ENCODE peak calls at places on chromosome 10, in eight cellular contexts. R, S, V, L, E, Y, W and X are unnamed samples.

GRCh38 chr10:9342865-9343450 is 1288.5 kb downstream of the GATA3 start:
- DNase-seq in L (no peak), W (no peak), E (no peak), V (peak), Y (peak), R (peak), S (peak), X (no peak)

GRCh38 chr10:131081386-131081785 is 230.1 kb downstream of the TCERG1L start:
- DNase-seq in W (no peak), Y (no peak), R (no peak), E (no peak), V (no peak), S (no peak), L (no peak), X (no peak)

GRCh38 chr10:71694039-71694471 is 25.5 kb downstream of the C10orf105 start:
- DNase-seq in R (no peak), S (no peak), V (no peak), W (no peak), L (no peak), E (no peak), Y (no peak), X (no peak)

GRCh38 chr10:34538291-34538829 is 276.7 kb downstream of the PARD3 start:
- DNase-seq in W (peak), E (no peak), R (no peak), Y (no peak), V (no peak), L (no peak), S (peak), X (no peak)

GRCh38 chr10:5596611-5597341 is 69.6 kb downstream of the ASB13 start:
- DNase-seq in L (no peak), Y (no peak), V (no peak), E (no peak), W (no peak), S (no peak), R (no peak), X (no peak)

GRCh38 chr10:67284589-67284988 is 358.8 kb downstream of the LRRTM3 start:
- DNase-seq in Y (no peak), E (no peak), S (no peak), L (no peak), W (no peak), R (no peak), V (no peak), X (no peak)

GRCh38 chr10:112732277-112732891 is 217.7 kb upstream of the TCF7L2 start:
- DNase-seq in L (no peak), E (no peak), V (no peak), Y (peak), R (no peak), W (no peak), S (peak), X (no peak)

GRCh38 chr10:28714401-28715053 is 37.2 kb downstream of the BAMBI start:
- DNase-seq in R (no peak), L (no peak), V (no peak), W (no peak), E (no peak), Y (no peak), S (no peak), X (no peak)

GRCh38 chr10:31143331-31143935 is 111.8 kb upstream of the ZNF438 start:
- DNase-seq in V (no peak), Y (no peak), R (no peak), S (no peak), W (no peak), E (no peak), L (no peak), X (no peak)

GRCh38 chr10:48400129-48400849 is 93.8 kb downstream of the MAPK8 start:
- DNase-seq in Y (peak), L (no peak), V (peak), W (no peak), S (peak), E (no peak), R (no peak), X (no peak)

GRCh38 chr10:43055991-43056567 is 20.8 kb upstream of the RET start:
- DNase-seq in E (no peak), Y (no peak), R (no peak), L (no peak), W (no peak), S (no peak), V (no peak), X (no peak)

GRCh38 chr10:129658673-129659072 is 191.6 kb downstream of the MGMT start:
- DNase-seq in E (peak), Y (no peak), R (no peak), W (no peak), S (peak), L (no peak), V (no peak), X (peak)

GRCh38 chr10:133012573-133013359 is 70.4 kb upstream of the CFAP46 start:
- DNase-seq in R (no peak), E (peak), L (no peak), Y (no peak), S (no peak), W (no peak), V (no peak), X (no peak)

GRCh38 chr10:13717936-13718772 is 131.4 kb downstream of the PRPF18 start:
- DNase-seq in S (peak), L (peak), Y (peak), V (peak), E (no peak), W (no peak), R (peak), X (no peak)

GRCh38 chr10:79375321-79376077 is 28.2 kb downstream of the PPIF start:
- DNase-seq in S (peak), E (no peak), W (no peak), V (peak), Y (peak), R (no peak), L (no peak), X (no peak)

GRCh38 chr10:36172574-36172973 is 530.5 kb upstream of the FZD8 start:
- DNase-seq in W (no peak), S (peak), L (no peak), R (no peak), Y (peak), V (peak), E (no peak), X (no peak)

GRCh38 chr10:110591760-110592159 is 24.3 kb downstream of the SMC3 start:
- DNase-seq in L (no peak), E (no peak), W (no peak), S (no peak), R (no peak), V (no peak), Y (no peak), X (no peak)

GRCh38 chr10:120085386-120085785 is 192.9 kb downstream of the SEC23IP start:
- DNase-seq in V (no peak), Y (no peak), S (no peak), E (no peak), L (no peak), W (no peak), R (no peak), X (no peak)

GRCh38 chr10:58756126-58756525 is 243.5 kb downstream of the BICC1 start:
- DNase-seq in V (peak), S (peak), L (no peak), W (no peak), R (no peak), Y (peak), E (no peak), X (no peak)

GRCh38 chr10:13728898-13729535 is 142.3 kb downstream of the PRPF18 start:
- DNase-seq in R (no peak), E (no peak), W (no peak), L (no peak), S (no peak), Y (no peak), V (no peak), X (no peak)

GRCh38 chr10:74913321-74913980 is 87.1 kb downstream of the KAT6B start:
- DNase-seq in R (no peak), Y (no peak), V (no peak), L (no peak), E (no peak), W (no peak), S (no peak), X (no peak)

GRCh38 chr10:75233444-75234016 is 2.2 kb downstream of the COMTD1 start:
- DNase-seq in Y (no peak), W (no peak), S (no peak), V (no peak), L (no peak), R (no peak), E (no peak), X (no peak)

GRCh38 chr10:71006497-71006896 is 118.1 kb upstream of the PCBD1 start:
- DNase-seq in V (no peak), Y (no peak), R (no peak), E (no peak), W (no peak), S (no peak), L (no peak), X (no peak)

GRCh38 chr10:119401671-119402395 is 140.7 kb downstream of the RGS10 start:
- DNase-seq in E (peak), W (peak), V (peak), Y (peak), R (no peak), S (peak), L (no peak), X (no peak)

GRCh38 chr10:128324058-128324457 is 197.8 kb upstream of the MKI67 start:
- DNase-seq in L (no peak), R (no peak), V (no peak), S (no peak), W (no peak), E (peak), Y (no peak), X (peak)

GRCh38 chr10:110209926-110210662 is 2.7 kb downstream of the MXI1 start:
- DNase-seq in V (peak), R (no peak), L (peak), Y (peak), E (peak), S (peak), W (peak), X (peak)

GRCh38 chr10:103696411-103697145 is 158.8 kb downstream of the SH3PXD2A start:
- DNase-seq in Y (peak), R (peak), W (peak), L (no peak), S (peak), E (peak), V (peak), X (no peak)

GRCh38 chr10:48444266-48444665 is 137.8 kb downstream of the MAPK8 start:
- DNase-seq in V (peak), S (peak), R (no peak), L (no peak), W (no peak), Y (peak), E (no peak), X (no peak)

GRCh38 chr10:71623098-71623985 is 96.2 kb downstream of the C10orf105 start:
- DNase-seq in V (peak), Y (peak), R (peak), S (peak), L (no peak), E (peak), W (peak), X (peak)

GRCh38 chr10:111836586-111836985 is 347.0 kb downstream of the GPAM start:
- DNase-seq in S (peak), W (no peak), E (no peak), Y (peak), V (no peak), R (no peak), L (no peak), X (no peak)

GRCh38 chr10:69057261-69057950 is 30.5 kb upstream of the SRGN start:
- DNase-seq in R (no peak), E (no peak), W (no peak), S (no peak), Y (no peak), L (no peak), V (no peak), X (peak)

GRCh38 chr10:69056129-69056528 is 31.8 kb upstream of the SRGN start:
- DNase-seq in L (no peak), Y (peak), R (no peak), E (no peak), W (no peak), V (no peak), S (no peak), X (no peak)

GRCh38 chr10:69056536-69057260 is 31.2 kb upstream of the SRGN start:
- DNase-seq in L (no peak), W (no peak), Y (no peak), S (no peak), V (no peak), E (no peak), R (no peak), X (no peak)

GRCh38 chr10:69060127-69060798 is 27.6 kb upstream of the SRGN start:
- DNase-seq in R (no peak), Y (no peak), S (no peak), V (no peak), E (no peak), L (no peak), W (no peak), X (no peak)

GRCh38 chr10:69057951-69058297 is 30.0 kb upstream of the SRGN start:
- DNase-seq in V (peak), S (peak), W (no peak), R (no peak), E (no peak), L (no peak), Y (peak), X (no peak)
- TF ChIP-seq CTCF in V (no peak), S (no peak), W (no peak), R (no peak), E (no peak), L (no peak), Y (no peak), X (no peak)

GRCh38 chr10:72702868-72703581 is 11.1 kb downstream of the MCU start:
- DNase-seq in R (no peak), L (no peak), S (peak), W (no peak), Y (peak), E (no peak), V (peak), X (no peak)
- TF ChIP-seq CTCF in R (no peak), L (no peak), S (no peak), W (no peak), Y (peak), E (no peak), V (peak), X (no peak)

DNA sequence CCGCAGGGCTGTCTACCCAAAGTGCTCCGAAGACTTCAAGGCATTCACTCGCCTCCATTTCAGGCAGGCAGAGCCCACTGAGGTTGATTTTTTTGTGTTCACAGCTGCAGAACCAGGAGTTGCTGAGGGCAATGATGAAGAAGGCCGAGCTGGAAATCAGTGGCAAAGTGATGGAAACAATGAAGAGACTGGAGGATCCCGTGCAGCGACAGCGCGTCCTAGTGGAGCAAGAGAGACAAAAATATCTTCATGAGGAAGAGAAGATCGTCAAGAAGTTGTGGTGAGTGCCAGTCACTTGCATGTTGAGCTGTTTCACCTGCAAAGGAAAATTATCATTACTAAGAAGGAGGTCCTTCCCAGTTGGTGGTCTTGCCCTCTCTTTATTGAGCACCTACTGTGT is 210.5 kb downstream of the ARHGAP21 start:
- DNase-seq in R (peak), L (no peak), S (peak), V (peak), Y (peak), E (no peak), W (no peak), X (peak)
- TF ChIP-seq CTCF in R (peak), L (peak), S (peak), V (peak), Y (peak), E (peak), W (peak), X (no peak)

GRCh38 chr10:76946268-76946667 is 691.3 kb downstream of the KCNMA1 start:
- DNase-seq in W (no peak), R (no peak), L (no peak), S (peak), Y (peak), V (peak), E (no peak), X (no peak)
- TF ChIP-seq CTCF in W (no peak), R (no peak), L (no peak), S (no peak), Y (no peak), V (no peak), E (no peak), X (no peak)

GRCh38 chr10:44398747-44399477 is 14.0 kb upstream of the CXCL12 start:
- DNase-seq in S (no peak), E (no peak), L (no peak), Y (no peak), R (no peak), V (no peak), W (no peak), X (no peak)
- TF ChIP-seq CTCF in S (no peak), E (no peak), L (peak), Y (no peak), R (no peak), V (no peak), W (no peak), X (no peak)

DNA sequence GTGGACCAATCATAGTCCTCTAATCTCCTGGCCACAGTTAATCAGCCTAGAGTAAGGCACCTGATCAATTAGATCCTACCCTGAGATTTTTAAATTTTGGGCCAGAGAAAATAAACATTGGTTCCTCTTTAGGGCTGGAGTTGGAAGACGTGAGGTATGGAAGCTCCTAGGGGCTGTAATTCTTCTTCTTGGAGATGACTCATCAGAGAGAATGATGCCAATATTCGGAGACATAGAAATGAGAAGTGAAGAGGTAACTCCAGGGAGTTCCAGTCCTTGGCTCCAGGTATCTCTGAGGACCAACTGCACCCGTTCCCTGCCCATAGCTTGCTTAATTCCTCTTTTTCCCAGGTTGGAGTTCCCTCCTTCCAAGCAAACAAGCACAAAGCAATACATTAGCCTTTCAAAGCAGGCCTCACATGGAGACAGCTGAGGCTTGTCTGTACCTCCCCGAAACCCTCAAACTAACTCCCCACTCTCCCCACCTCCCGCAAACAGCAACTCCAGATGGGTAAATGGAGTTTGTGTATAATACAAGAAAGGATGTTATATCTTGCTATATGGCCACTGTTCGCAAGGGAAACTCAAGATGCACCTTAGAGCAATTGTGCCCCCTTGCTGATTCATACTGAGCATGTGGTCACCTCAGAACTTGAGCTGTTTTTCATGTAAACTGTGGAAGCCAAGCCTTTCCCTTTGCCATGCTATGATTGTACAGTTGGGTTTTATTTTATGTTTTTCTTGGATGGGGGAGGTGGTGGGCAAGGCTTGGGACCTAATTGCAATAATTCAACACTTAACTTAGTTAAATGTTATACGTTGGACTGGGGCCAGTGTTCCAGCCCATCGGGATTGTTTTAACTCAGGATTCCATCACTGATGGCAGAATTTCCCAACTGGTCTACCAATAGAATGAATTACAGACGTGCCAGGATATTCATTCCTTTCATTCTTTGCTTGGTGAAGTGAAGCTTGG is 29.3 kb downstream of the PIK3AP1 start:
- DNase-seq in E (no peak), L (no peak), S (no peak), W (no peak), V (peak), Y (peak), R (no peak), X (no peak)
- TF ChIP-seq CTCF in E (peak), L (no peak), S (no peak), W (no peak), V (peak), Y (no peak), R (no peak), X (no peak)

DNA sequence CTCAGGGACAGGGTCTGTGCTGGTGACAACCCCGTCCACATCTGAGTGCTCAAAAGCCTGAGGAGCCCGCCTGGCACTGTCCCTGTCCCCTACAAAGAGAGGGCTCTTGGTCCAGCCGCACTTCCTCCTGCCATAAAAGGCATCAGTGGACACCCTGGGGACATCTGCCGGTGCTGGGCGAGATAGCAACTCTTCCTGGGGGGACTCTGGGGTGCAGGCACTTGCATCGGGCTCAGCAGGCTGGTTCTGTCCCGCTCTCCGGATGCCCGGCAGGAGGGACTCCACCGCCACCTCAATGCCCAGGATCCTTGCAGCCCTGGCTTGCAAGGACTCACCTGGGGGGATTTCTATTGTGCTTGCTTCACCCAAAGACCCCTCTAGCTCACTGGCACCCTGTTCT is 32.8 kb downstream of the JCAD start:
- DNase-seq in Y (no peak), R (no peak), E (no peak), W (no peak), L (no peak), S (no peak), V (no peak), X (no peak)
- TF ChIP-seq CTCF in Y (no peak), R (no peak), E (no peak), W (no peak), L (no peak), S (no peak), V (no peak), X (no peak)

DNA sequence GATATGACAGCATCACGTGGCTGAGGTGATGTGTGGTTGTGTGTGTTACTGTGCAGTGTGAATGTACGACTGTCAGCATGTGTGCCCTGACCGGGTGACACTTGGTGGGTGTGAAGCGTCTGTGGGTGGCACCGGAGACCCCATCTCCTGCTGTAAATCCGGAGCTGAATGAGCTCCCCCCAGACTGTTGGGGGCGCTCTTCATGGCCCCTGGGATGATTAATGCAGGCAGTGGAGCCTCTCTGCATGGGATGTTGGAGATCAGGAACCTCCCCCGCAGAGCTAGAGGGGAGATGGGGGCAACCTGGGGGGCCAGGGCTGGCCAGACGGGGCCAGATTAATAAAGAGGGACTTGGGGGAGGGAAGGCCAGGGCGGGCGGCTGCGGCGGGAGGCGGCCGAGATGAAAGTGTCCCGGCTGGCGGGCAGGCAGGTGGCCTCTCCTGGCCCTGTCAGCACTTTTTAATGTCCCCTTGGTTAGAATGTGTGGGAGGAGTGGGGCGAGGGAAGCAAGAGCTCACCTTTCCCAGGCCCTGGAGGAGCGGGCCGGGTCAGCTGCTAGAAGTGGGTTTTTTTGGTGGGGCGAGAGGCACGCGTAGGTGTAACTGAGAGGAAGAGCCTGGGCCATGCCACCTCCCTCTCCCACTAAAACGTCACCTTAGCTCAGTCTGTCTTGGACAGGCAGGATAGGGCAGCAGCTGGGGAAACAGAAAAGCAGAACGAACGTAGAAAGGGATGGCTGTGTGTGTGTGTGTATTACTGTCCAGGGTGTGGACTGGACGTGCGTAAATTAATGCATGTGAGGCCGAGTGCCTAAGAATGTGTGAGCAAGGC is 34.2 kb downstream of the HIF1AN start:
- DNase-seq in Y (no peak), V (no peak), S (no peak), W (no peak), E (peak), R (no peak), L (no peak), X (peak)
- TF ChIP-seq CTCF in Y (no peak), V (no peak), S (no peak), W (no peak), E (peak), R (no peak), L (peak), X (peak)